ENCODE peak calls at places on chromosomes 16 and 17, in nine cellular contexts. I is stomach, Z is testis, P is body of pancreas, Q is HCT116, X is H1, K is vagina, J is H54, R is IMR-90. F is an unnamed sample.

GRCh38 chr17:82267575-82268379 is 5.7 kb downstream of the CSNK1D start:
- DNase-seq in I (peak; percentile 90), Z (peak; percentile 90), P (peak; percentile 98), Q (no peak), X (no peak), K (no peak), J (peak; percentile 97), R (peak; percentile 96), F (peak; percentile 87)

GRCh38 chr16:17251496-17251895 is 219.3 kb downstream of the XYLT1 start:
- DNase-seq in I (no peak), Z (no peak), P (no peak), Q (no peak), X (no peak), K (no peak), J (no peak), R (no peak), F (no peak)

GRCh38 chr17:74605361-74605760 is 13.3 kb upstream of the CD300LD start:
- DNase-seq in I (no peak), Z (peak; percentile 27), P (peak; percentile 20), Q (no peak), X (no peak), K (no peak), J (peak; percentile 84), R (peak; percentile 41), F (no peak)

GRCh38 chr16:56608043-56608875 is at the start of gene MT2A:
- DNase-seq in I (peak; percentile 97), Z (peak; percentile 96), P (peak; percentile 96), Q (peak; percentile 95), X (peak; percentile 74), K (no peak), J (peak; percentile 68), R (peak; percentile 97), F (peak; percentile 97)

GRCh38 chr17:6507535-6507934 is 48.8 kb downstream of the PITPNM3 start:
- DNase-seq in I (no peak), Z (no peak), P (no peak), Q (peak; percentile 51), X (no peak), K (no peak), J (peak; percentile 83), R (peak; percentile 85), F (no peak)

GRCh38 chr17:59851431-59852375 is 41.0 kb downstream of the TUBD1 start:
- DNase-seq in I (peak; percentile 47), Z (peak; percentile 49), P (peak; percentile 42), Q (no peak), X (no peak), K (no peak), J (no peak), R (peak; percentile 99), F (no peak)

GRCh38 chr16:1975432-1976215 is 3.8 kb downstream of the TBL3 start:
- DNase-seq in I (no peak), Z (no peak), P (no peak), Q (no peak), X (no peak), K (no peak), J (no peak), R (no peak), F (no peak)

GRCh38 chr17:12664252-12664651 is 1.4 kb upstream of the MYOCD start:
- DNase-seq in I (no peak), Z (no peak), P (no peak), Q (no peak), X (no peak), K (no peak), J (no peak), R (no peak), F (no peak)

GRCh38 chr17:57328109-57328882 is 72.0 kb downstream of the MSI2 start:
- DNase-seq in I (no peak), Z (no peak), P (no peak), Q (no peak), X (no peak), K (no peak), J (no peak), R (peak; percentile 48), F (no peak)

GRCh38 chr17:30926516-30926915 is 4.8 kb downstream of the ADAP2 start:
- DNase-seq in I (no peak), Z (no peak), P (no peak), Q (no peak), X (no peak), K (no peak), J (no peak), R (peak; percentile 20), F (no peak)

GRCh38 chr17:19928299-19928698 is 49.3 kb downstream of the AKAP10 start:
- DNase-seq in I (no peak), Z (no peak), P (no peak), Q (no peak), X (no peak), K (no peak), J (no peak), R (peak; percentile 61), F (no peak)

GRCh38 chr16:4371481-4372314 is at the start of gene VASN:
- DNase-seq in I (peak; percentile 88), Z (peak; percentile 92), P (peak; percentile 85), Q (peak; percentile 40), X (peak; percentile 93), K (no peak), J (peak; percentile 83), R (peak; percentile 75), F (peak; percentile 71)

GRCh38 chr17:41048441-41048840 is 1.3 kb upstream of the KRTAP2-1 start:
- DNase-seq in I (no peak), Z (no peak), P (no peak), Q (no peak), X (no peak), K (no peak), J (peak; percentile 61), R (peak; percentile 60), F (no peak)

DNA sequence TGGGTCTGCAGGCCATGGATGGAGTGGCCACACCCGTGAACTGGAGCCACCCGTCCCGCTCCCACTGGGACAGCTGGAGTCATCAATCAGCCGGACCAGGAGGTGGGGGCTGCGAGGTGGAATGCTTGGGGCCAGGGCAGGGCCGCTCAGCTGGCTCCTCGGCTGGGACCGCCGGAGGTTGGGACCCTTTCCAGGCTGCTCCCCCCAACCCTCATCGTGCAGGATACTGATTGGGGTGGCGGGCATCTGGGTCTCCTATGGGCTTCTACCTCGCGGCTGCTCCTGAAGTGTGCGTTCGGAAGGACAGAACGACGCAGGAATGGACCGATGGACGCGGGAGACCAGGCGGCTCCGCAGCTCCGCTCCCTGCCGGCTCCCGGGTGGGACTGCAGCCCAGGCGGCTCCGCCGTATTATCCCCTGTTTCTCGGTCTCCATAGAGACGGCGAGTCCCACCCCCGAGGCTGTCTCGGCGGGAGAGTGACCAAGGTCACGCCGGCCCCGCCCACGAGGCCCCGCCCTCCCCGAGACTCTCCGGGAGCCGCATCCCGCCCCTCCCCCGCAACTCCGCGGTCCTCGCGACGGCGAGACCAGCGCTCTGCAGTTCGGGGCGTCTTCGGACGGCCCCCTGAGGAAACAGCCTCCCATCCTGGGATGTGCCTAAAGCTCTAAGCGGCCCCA is at the start of gene TPPP3:
- DNase-seq in I (peak; percentile 83), Z (peak; percentile 92), P (peak; percentile 90), Q (no peak), X (peak; percentile 87), K (peak; percentile 91), J (no peak), R (peak; percentile 76), F (peak; percentile 81)
- TF ChIP-seq POLR2A in I (no peak), Z (no peak), P (peak; percentile 54), Q (no peak), X (no peak), K (no peak), J (no peak), R (no peak), F (no peak)

DNA sequence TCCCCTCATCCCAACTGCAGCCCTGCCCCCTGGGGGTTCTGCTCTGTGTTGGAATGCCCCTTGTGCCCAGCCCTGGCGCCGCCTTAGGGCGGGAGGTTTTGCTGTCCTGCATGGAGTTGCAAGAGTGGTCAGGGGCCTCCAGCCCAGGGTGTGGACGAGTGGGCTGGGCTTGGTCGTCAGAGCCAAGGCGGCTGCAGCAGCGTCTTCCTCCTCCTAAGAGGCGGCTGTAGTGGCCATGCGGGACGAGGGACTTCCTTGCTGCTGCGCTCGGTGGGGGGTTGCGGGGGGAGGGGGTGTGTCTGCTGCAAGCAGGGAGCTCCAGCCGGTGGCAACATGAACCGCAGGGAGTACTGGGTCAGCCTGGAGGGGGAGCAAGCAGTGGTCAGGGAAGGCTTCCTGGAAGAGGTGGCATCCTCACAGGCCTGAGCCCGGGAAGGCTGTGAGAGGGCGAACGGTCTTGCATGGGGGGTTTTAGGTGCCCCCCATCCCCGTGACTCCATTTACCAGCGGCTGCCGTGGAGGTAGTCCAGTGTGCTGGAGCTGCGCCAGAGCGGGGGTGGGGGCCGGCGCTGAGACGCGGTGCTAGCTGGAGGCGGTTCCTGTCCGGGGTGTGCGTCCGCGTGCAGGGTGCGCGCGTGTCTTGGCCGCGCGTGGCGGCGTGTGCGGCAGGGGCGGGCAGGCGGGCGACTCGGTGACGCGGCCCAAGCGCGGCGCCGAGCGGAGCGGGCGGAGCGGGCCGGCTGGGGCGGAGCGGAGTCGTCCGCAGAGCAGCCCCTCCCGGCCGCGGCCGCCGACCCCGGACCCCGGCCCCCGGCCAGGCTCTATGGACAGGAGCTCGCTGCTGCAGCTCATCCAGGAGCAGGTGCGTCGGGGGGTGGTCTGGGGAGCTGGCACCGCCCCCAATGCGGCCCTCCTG is at the start of gene RHBDL1:
- DNase-seq in I (no peak), Z (no peak), P (no peak), Q (no peak), X (peak; percentile 80), K (no peak), J (no peak), R (peak; percentile 42), F (peak; percentile 50)
- TF ChIP-seq POLR2A in I (no peak), Z (no peak), P (no peak), Q (no peak), X (no peak), K (no peak), J (no peak), R (no peak), F (no peak)

DNA sequence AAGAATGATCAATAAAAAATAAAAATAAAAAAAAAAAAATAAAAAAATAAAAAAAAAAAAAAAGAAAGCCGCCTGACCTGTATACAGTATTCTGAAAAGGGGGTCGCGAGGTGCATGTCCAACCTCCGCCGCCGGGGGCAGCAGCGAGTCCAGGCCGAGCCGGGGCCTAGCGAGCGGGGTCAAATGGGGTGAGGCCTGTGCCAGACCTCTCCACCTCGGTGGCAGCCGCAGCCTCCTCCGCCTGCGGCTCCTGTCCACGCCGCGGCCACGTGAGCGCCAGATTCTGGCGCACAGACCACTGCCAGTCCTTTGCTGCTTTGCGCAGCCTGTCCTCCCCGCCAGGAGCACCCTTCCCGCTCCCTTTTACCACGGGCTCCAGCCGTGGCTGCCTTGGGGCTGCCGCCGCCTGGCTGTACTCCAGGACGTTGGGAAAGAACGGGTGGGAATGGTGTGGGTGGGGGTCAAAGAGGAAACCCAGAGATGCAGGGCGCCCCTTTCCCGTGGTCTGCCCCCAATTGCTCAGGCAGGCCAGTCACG is 2.4 kb upstream of the BCKDK start:
- DNase-seq in I (peak; percentile 88), Z (peak; percentile 94), P (peak; percentile 92), Q (no peak), X (peak; percentile 100), K (no peak), J (peak; percentile 84), R (no peak), F (peak; percentile 87)
- TF ChIP-seq POLR2A in I (no peak), Z (no peak), P (no peak), Q (no peak), X (no peak), K (no peak), J (no peak), R (no peak), F (no peak)

DNA sequence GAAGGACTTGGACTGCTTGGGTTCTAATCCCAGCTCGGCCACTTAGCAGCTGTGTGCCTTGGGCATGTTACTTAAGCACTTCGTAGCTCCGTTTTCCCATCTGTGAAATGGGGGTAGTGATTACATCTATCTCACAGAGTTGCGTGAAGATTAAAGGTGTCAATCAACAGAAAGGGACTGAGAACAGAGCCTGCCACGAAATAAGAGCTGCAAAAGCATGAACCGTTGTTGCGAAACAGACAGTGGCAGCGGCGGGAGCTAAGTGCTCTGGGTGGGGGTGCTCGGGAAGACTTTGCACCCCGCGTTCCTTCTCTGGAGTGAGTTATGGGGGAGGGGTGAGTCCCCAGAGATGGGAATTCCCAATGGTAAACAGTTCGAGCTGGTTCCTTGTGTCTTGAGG is 79.6 kb upstream of the LHX1 start:
- DNase-seq in I (no peak), Z (no peak), P (no peak), Q (no peak), X (no peak), K (no peak), J (no peak), R (no peak), F (no peak)
- TF ChIP-seq POLR2A in I (no peak), Z (no peak), P (no peak), Q (no peak), X (no peak), K (no peak), J (no peak), R (no peak), F (no peak)

F was measured in erythroblast.